ENCODE peak calls at places on chromosomes 6 and 20, in seven cellular contexts. S, J, R, A, U, I and M are unnamed samples.

GRCh38 chr20:16844406-16844805 is 96.2 kb downstream of the OTOR start:
- DNase-seq in S (no peak), J (no peak), R (no peak), A (no peak), U (no peak), I (no peak), M (no peak)

GRCh38 chr20:1383621-1384404 is 9.0 kb downstream of the FKBP1A start:
- DNase-seq in S (no peak), J (no peak), R (no peak), A (no peak), U (no peak), I (no peak), M (peak; percentile 54)

GRCh38 chr6:111952821-111953535 is 79.7 kb upstream of the FYN start:
- DNase-seq in S (no peak), J (no peak), R (no peak), A (no peak), U (no peak), I (no peak), M (no peak)

GRCh38 chr6:128882560-128882959 is 378 bp upstream of the LAMA2 start:
- DNase-seq in S (no peak), J (no peak), R (no peak), A (peak; percentile 70), U (no peak), I (no peak), M (no peak)

GRCh38 chr20:1856419-1856818 is 38.8 kb upstream of the SIRPA start:
- DNase-seq in S (no peak), J (no peak), R (no peak), A (no peak), U (no peak), I (no peak), M (no peak)

GRCh38 chr20:1207293-1207884 is 4.1 kb downstream of the C20orf202 start:
- DNase-seq in S (no peak), J (no peak), R (no peak), A (no peak), U (no peak), I (no peak), M (no peak)

GRCh38 chr20:11195169-11195568 is 521.4 kb upstream of the JAG1 start:
- DNase-seq in S (no peak), J (no peak), R (peak; percentile 13), A (no peak), U (no peak), I (peak; percentile 62), M (no peak)

GRCh38 chr6:101276066-101276465 is 117.4 kb upstream of the GRIK2 start:
- DNase-seq in S (peak; percentile 56), J (no peak), R (no peak), A (no peak), U (no peak), I (no peak), M (no peak)

GRCh38 chr6:41201784-41202181 is 834 bp upstream of the TREML2 start:
- DNase-seq in S (no peak), J (no peak), R (no peak), A (no peak), U (peak; percentile 83), I (no peak), M (no peak)

GRCh38 chr20:36313476-36313875 is 7.3 kb downstream of the DLGAP4 start:
- DNase-seq in S (no peak), J (no peak), R (no peak), A (no peak), U (peak; percentile 28), I (no peak), M (no peak)

GRCh38 chr6:144796070-144796469 is 510.9 kb downstream of the UTRN start:
- DNase-seq in S (no peak), J (no peak), R (no peak), A (no peak), U (no peak), I (no peak), M (no peak)

GRCh38 chr6:30922447-30922852 is 8.4 kb downstream of the VARS2 start:
- DNase-seq in S (no peak), J (no peak), R (no peak), A (peak; percentile 53), U (no peak), I (no peak), M (no peak)

GRCh38 chr6:121522265-121522664 is 86.8 kb downstream of the GJA1 start:
- DNase-seq in S (peak; percentile 89), J (peak; percentile 80), R (peak; percentile 6), A (peak; percentile 11), U (no peak), I (no peak), M (no peak)

GRCh38 chr6:79494841-79495240 is 42.4 kb downstream of the LCA5 start:
- DNase-seq in S (no peak), J (no peak), R (no peak), A (peak; percentile 77), U (peak; percentile 51), I (no peak), M (no peak)

DNA sequence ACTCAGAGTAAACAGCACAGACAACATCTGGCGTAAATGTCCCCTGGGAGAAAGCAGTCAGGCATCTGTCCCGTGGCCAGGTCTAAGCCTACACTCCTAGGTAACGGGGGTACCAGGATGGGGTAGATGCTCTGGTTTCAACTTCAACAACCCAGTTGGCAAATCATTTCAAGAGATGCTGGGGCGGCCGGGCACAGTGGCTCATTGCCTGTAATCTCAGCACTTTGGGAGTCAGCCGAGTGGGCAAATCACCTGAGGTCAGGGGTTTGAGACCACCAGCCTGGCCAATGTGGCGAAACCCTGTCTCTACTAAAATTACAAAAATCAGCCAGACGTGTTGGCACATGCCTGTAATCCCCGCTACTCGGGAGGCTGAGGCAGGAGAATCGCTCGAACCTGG is 12.3 kb downstream of the PREX1 start:
- DNase-seq in S (no peak), J (no peak), R (no peak), A (no peak), U (peak; percentile 54), I (no peak), M (no peak)
- H3K4me1 ChIP-seq in S (peaks cover 5% of the 10 kb centered on the region), J (peaks cover 14% of the 10 kb centered on the region), R (no peaks in the 10 kb centered on the region), A (peaks cover 1% of the 10 kb centered on the region), U (peaks cover 100% of the 10 kb centered on the region), I (no peaks in the 10 kb centered on the region), M (peaks cover 20% of the 10 kb centered on the region)

GRCh38 chr20:34012735-34013134 is 19.0 kb downstream of the RALY start:
- DNase-seq in S (no peak), J (no peak), R (no peak), A (no peak), U (no peak), I (no peak), M (no peak)
- H3K4me1 ChIP-seq in S (peaks cover 24% of the 10 kb centered on the region), J (no peaks in the 10 kb centered on the region), R (peaks cover 63% of the 10 kb centered on the region), A (peaks cover 11% of the 10 kb centered on the region), U (peaks cover 100% of the 10 kb centered on the region), I (peaks cover 17% of the 10 kb centered on the region), M (peaks cover 26% of the 10 kb centered on the region)

GRCh38 chr20:62215991-62216635 is 4.0 kb downstream of the HRH3 start:
- DNase-seq in S (no peak), J (no peak), R (no peak), A (no peak), U (no peak), I (no peak), M (no peak)
- H3K4me1 ChIP-seq in S (no peaks in the 10 kb centered on the region), J (peaks cover 13% of the 10 kb centered on the region), R (peaks cover 10% of the 10 kb centered on the region), A (no peaks in the 10 kb centered on the region), U (peaks cover 19% of the 10 kb centered on the region), I (peaks cover 6% of the 10 kb centered on the region), M (no peaks in the 10 kb centered on the region)

GRCh38 chr6:44072959-44073611 is 54.2 kb downstream of the MRPL14 start:
- DNase-seq in S (peak; percentile 97), J (peak; percentile 81), R (peak; percentile 84), A (peak; percentile 91), U (peak; percentile 86), I (peak; percentile 89), M (peak; percentile 71)

GRCh38 chr6:44074383-44075136 is 52.7 kb downstream of the MRPL14 start:
- DNase-seq in S (peak; percentile 94), J (peak; percentile 68), R (peak; percentile 70), A (peak; percentile 83), U (peak; percentile 89), I (peak; percentile 78), M (peak; percentile 64)

GRCh38 chr6:44072452-44072958 is 54.7 kb downstream of the MRPL14 start:
- DNase-seq in S (no peak), J (no peak), R (no peak), A (no peak), U (no peak), I (no peak), M (no peak)

GRCh38 chr6:44075137-44076015 is 51.9 kb downstream of the MRPL14 start:
- DNase-seq in S (no peak), J (no peak), R (no peak), A (no peak), U (no peak), I (peak; percentile 38), M (no peak)

GRCh38 chr6:44073612-44074382 is 53.5 kb downstream of the MRPL14 start:
- DNase-seq in S (no peak), J (no peak), R (no peak), A (peak; percentile 75), U (no peak), I (peak; percentile 59), M (no peak)
- H3K4me1 ChIP-seq in S (peaks cover 30% of the 10 kb centered on the region), J (peaks cover 8% of the 10 kb centered on the region), R (peaks cover 30% of the 10 kb centered on the region), A (peaks cover 4% of the 10 kb centered on the region), U (peaks cover 40% of the 10 kb centered on the region), I (peaks cover 34% of the 10 kb centered on the region), M (peaks cover 13% of the 10 kb centered on the region)

GRCh38 chr20:60792941-60793340 is 459.1 kb upstream of the CDH4 start:
- DNase-seq in S (no peak), J (no peak), R (no peak), A (no peak), U (no peak), I (no peak), M (no peak)
- H3K4me1 ChIP-seq in S (no peaks in the 10 kb centered on the region), J (no peaks in the 10 kb centered on the region), R (no peaks in the 10 kb centered on the region), A (no peaks in the 10 kb centered on the region), U (no peaks in the 10 kb centered on the region), I (no peaks in the 10 kb centered on the region), M (no peaks in the 10 kb centered on the region)

GRCh38 chr20:53896041-53896440 is 174.4 kb downstream of the BCAS1 start:
- DNase-seq in S (no peak), J (no peak), R (no peak), A (no peak), U (no peak), I (no peak), M (no peak)

GRCh38 chr20:53897884-53898557 is 172.4 kb downstream of the BCAS1 start:
- DNase-seq in S (no peak), J (no peak), R (peak; percentile 41), A (peak; percentile 75), U (no peak), I (no peak), M (no peak)

GRCh38 chr20:53894707-53895384 is 175.5 kb downstream of the BCAS1 start:
- DNase-seq in S (no peak), J (no peak), R (no peak), A (no peak), U (no peak), I (no peak), M (no peak)

GRCh38 chr20:53896647-53897046 is 173.7 kb downstream of the BCAS1 start:
- DNase-seq in S (no peak), J (no peak), R (no peak), A (no peak), U (no peak), I (no peak), M (no peak)

GRCh38 chr20:53895385-53895755 is 175.0 kb downstream of the BCAS1 start:
- DNase-seq in S (no peak), J (no peak), R (no peak), A (no peak), U (no peak), I (no peak), M (no peak)
- H3K4me1 ChIP-seq in S (peaks cover 42% of the 10 kb centered on the region), J (no peaks in the 10 kb centered on the region), R (peaks cover 10% of the 10 kb centered on the region), A (peaks cover 10% of the 10 kb centered on the region), U (peaks cover 68% of the 10 kb centered on the region), I (peaks cover 10% of the 10 kb centered on the region), M (peaks cover 6% of the 10 kb centered on the region)

GRCh38 chr6:1325471-1326309 is 13.8 kb downstream of the FOXQ1 start:
- DNase-seq in S (peak; percentile 76), J (no peak), R (no peak), A (peak; percentile 60), U (no peak), I (no peak), M (no peak)
- H3K4me1 ChIP-seq in S (peaks cover 38% of the 10 kb centered on the region), J (no peaks in the 10 kb centered on the region), R (no peaks in the 10 kb centered on the region), A (no peaks in the 10 kb centered on the region), U (no peaks in the 10 kb centered on the region), I (no peaks in the 10 kb centered on the region), M (no peaks in the 10 kb centered on the region)